ENCODE peak calls at places on chromosome 14, in eight cellular contexts. H is stimulated activated CD8-positive, alpha-beta memory T cell treated with anti-CD3 and anti-CD28 coated beads, Interleukin-12 subunit alpha, Interleukin-12 subunit beta, amount 100 ng/mL, for 1 hour; Y is Peyer's patch; K is CD8-positive, alpha-beta memory T cell; F is WERI-Rb-1; G is NCI-H1417 treated with DMSO at 0.1 percent for 48 hours; N is RPMI7951; U is PC-3. J is an unnamed sample.

GRCh38 chr14:103528158-103528511 is 861 bp upstream of the TRMT61A start:
- DNase-seq in Y (no peak), U (no peak), G (no peak), N (no peak), H (no peak), F (peak), K (no peak), J (no peak)

GRCh38 chr14:70707138-70708038 is 65.7 kb downstream of the TTC9 start:
- DNase-seq in Y (no peak), K (no peak), N (peak), F (no peak), U (peak), G (no peak), H (no peak), J (no peak)

GRCh38 chr14:22427771-22428228 is 161.2 kb downstream of the DAD1 start:
- DNase-seq in Y (no peak), F (no peak), N (peak), G (no peak), K (no peak), U (no peak), H (no peak), J (no peak)

GRCh38 chr14:103456167-103456835 is 66.3 kb downstream of the CKB start:
- DNase-seq in U (no peak), N (no peak), H (no peak), Y (no peak), F (no peak), G (no peak), K (no peak), J (no peak)

GRCh38 chr14:55684956-55685584 is 105.1 kb downstream of the KTN1 start:
- DNase-seq in H (no peak), K (no peak), G (no peak), N (no peak), F (no peak), Y (no peak), U (no peak), J (no peak)

GRCh38 chr14:33799705-33800269 is 151.1 kb downstream of the EGLN3 start:
- DNase-seq in G (no peak), H (no peak), Y (no peak), K (no peak), F (no peak), N (no peak), U (no peak), J (no peak)

GRCh38 chr14:55038708-55039107 is 11.7 kb downstream of the SOCS4 start:
- DNase-seq in K (no peak), Y (no peak), F (no peak), U (peak), N (no peak), H (no peak), G (no peak), J (no peak)

GRCh38 chr14:103118019-103118662 is 5.1 kb upstream of the TNFAIP2 start:
- DNase-seq in U (no peak), K (no peak), G (no peak), H (no peak), Y (no peak), F (no peak), N (no peak), J (peak)

GRCh38 chr14:102241147-102241546 is 63.8 kb downstream of the MOK start:
- DNase-seq in Y (no peak), G (no peak), N (no peak), F (peak), U (no peak), K (no peak), H (no peak), J (no peak)

GRCh38 chr14:36207500-36207899 is 31.0 kb upstream of the PTCSC3 start:
- DNase-seq in U (peak), K (no peak), F (no peak), Y (no peak), H (no peak), G (peak), N (peak), J (no peak)

GRCh38 chr14:90810808-90811207 is 5.4 kb downstream of the TTC7B start:
- DNase-seq in U (no peak), Y (no peak), H (no peak), N (no peak), G (no peak), F (peak), K (no peak), J (no peak)

GRCh38 chr14:74552623-74553022 is 59.1 kb downstream of the ISCA2 start:
- DNase-seq in H (no peak), F (no peak), N (peak), G (no peak), K (no peak), U (no peak), Y (peak), J (no peak)

GRCh38 chr14:97331526-97331925 is 534.3 kb downstream of the VRK1 start:
- DNase-seq in F (no peak), K (no peak), N (no peak), U (peak), H (no peak), G (no peak), Y (no peak), J (no peak)

GRCh38 chr14:58813745-58814144 is 176.0 kb downstream of the DACT1 start:
- DNase-seq in Y (no peak), H (no peak), U (no peak), K (no peak), F (no peak), N (no peak), G (no peak), J (no peak)

GRCh38 chr14:100892496-100893227 is 10.9 kb downstream of the RTL1 start:
- DNase-seq in G (no peak), U (no peak), K (no peak), F (no peak), H (no peak), N (no peak), Y (no peak), J (no peak)

J was measured in globus pallidus.